ENCODE peak calls at places on chromosomes 4 and X, in six cellular contexts. One of them, this sample, is unnamed.

GRCh38 chrX:1443496-1444075 is 9.1 kb downstream of the ASMTL start:
- DNase-seq in CD4-positive, CD25-positive, alpha-beta regulatory T cell: no peak
- DNase-seq in WERI-Rb-1: peak
- DNase-seq in heart right ventricle: no peak
- DNase-seq in neuronal stem cell: no peak
- DNase-seq in CD8-positive, alpha-beta memory T cell: no peak
- DNase-seq in this sample: peak

GRCh38 chr4:147975902-147976301 is 244.0 kb downstream of the ARHGAP10 start:
- DNase-seq in CD4-positive, CD25-positive, alpha-beta regulatory T cell: no peak
- DNase-seq in WERI-Rb-1: no peak
- DNase-seq in heart right ventricle: no peak
- DNase-seq in neuronal stem cell: no peak
- DNase-seq in CD8-positive, alpha-beta memory T cell: no peak
- DNase-seq in this sample: no peak

GRCh38 chrX:149003863-149004660 is 501.0 kb downstream of the IDS start:
- DNase-seq in CD4-positive, CD25-positive, alpha-beta regulatory T cell: no peak
- DNase-seq in WERI-Rb-1: no peak
- DNase-seq in heart right ventricle: no peak
- DNase-seq in neuronal stem cell: no peak
- DNase-seq in CD8-positive, alpha-beta memory T cell: no peak
- DNase-seq in this sample: no peak

GRCh38 chr4:89119166-89119565 is 7.8 kb downstream of the TIGD2 start:
- DNase-seq in CD4-positive, CD25-positive, alpha-beta regulatory T cell: no peak
- DNase-seq in WERI-Rb-1: no peak
- DNase-seq in heart right ventricle: no peak
- DNase-seq in neuronal stem cell: no peak
- DNase-seq in CD8-positive, alpha-beta memory T cell: no peak
- DNase-seq in this sample: no peak

GRCh38 chr4:71634364-71634763 is 149.5 kb downstream of the GC start:
- DNase-seq in CD4-positive, CD25-positive, alpha-beta regulatory T cell: no peak
- DNase-seq in WERI-Rb-1: no peak
- DNase-seq in heart right ventricle: no peak
- DNase-seq in neuronal stem cell: no peak
- DNase-seq in CD8-positive, alpha-beta memory T cell: no peak
- DNase-seq in this sample: no peak

GRCh38 chr4:23485793-23486192 is 404.1 kb downstream of the PPARGC1A start:
- DNase-seq in CD4-positive, CD25-positive, alpha-beta regulatory T cell: no peak
- DNase-seq in WERI-Rb-1: no peak
- DNase-seq in heart right ventricle: no peak
- DNase-seq in neuronal stem cell: no peak
- DNase-seq in CD8-positive, alpha-beta memory T cell: no peak
- DNase-seq in this sample: no peak

GRCh38 chr4:165060938-165061337 is 7.3 kb downstream of the TRIM75 start:
- DNase-seq in CD4-positive, CD25-positive, alpha-beta regulatory T cell: no peak
- DNase-seq in WERI-Rb-1: no peak
- DNase-seq in heart right ventricle: no peak
- DNase-seq in neuronal stem cell: no peak
- DNase-seq in CD8-positive, alpha-beta memory T cell: no peak
- DNase-seq in this sample: no peak

GRCh38 chr4:39841894-39842293 is 135.8 kb downstream of the PDS5A start:
- DNase-seq in CD4-positive, CD25-positive, alpha-beta regulatory T cell: no peak
- DNase-seq in WERI-Rb-1: no peak
- DNase-seq in heart right ventricle: no peak
- DNase-seq in neuronal stem cell: no peak
- DNase-seq in CD8-positive, alpha-beta memory T cell: no peak
- DNase-seq in this sample: no peak

GRCh38 chr4:8506373-8507250 is 66.0 kb downstream of the TRMT44 start:
- DNase-seq in CD4-positive, CD25-positive, alpha-beta regulatory T cell: no peak
- DNase-seq in WERI-Rb-1: no peak
- DNase-seq in heart right ventricle: peak
- DNase-seq in neuronal stem cell: peak
- DNase-seq in CD8-positive, alpha-beta memory T cell: no peak
- DNase-seq in this sample: no peak

GRCh38 chr4:24059839-24060238 is 170.0 kb upstream of the PPARGC1A start:
- DNase-seq in CD4-positive, CD25-positive, alpha-beta regulatory T cell: no peak
- DNase-seq in WERI-Rb-1: no peak
- DNase-seq in heart right ventricle: no peak
- DNase-seq in neuronal stem cell: no peak
- DNase-seq in CD8-positive, alpha-beta memory T cell: no peak
- DNase-seq in this sample: no peak

GRCh38 chrX:42804524-42804923 is 26.6 kb upstream of the PPP1R2C start:
- DNase-seq in CD4-positive, CD25-positive, alpha-beta regulatory T cell: no peak
- DNase-seq in WERI-Rb-1: no peak
- DNase-seq in heart right ventricle: no peak
- DNase-seq in neuronal stem cell: no peak
- DNase-seq in CD8-positive, alpha-beta memory T cell: no peak
- DNase-seq in this sample: no peak
- H3K27ac ChIP-seq in CD4-positive, CD25-positive, alpha-beta regulatory T cell: no peak
- H3K27ac ChIP-seq in WERI-Rb-1: no peak
- H3K27ac ChIP-seq in heart right ventricle: no peak
- H3K27ac ChIP-seq in neuronal stem cell: no peak
- H3K27ac ChIP-seq in CD8-positive, alpha-beta memory T cell: no peak
- H3K27ac ChIP-seq in this sample: no peak

GRCh38 chr4:64305565-64306254 is 103.5 kb downstream of the TECRL start:
- DNase-seq in CD4-positive, CD25-positive, alpha-beta regulatory T cell: no peak
- DNase-seq in WERI-Rb-1: no peak
- DNase-seq in heart right ventricle: no peak
- DNase-seq in neuronal stem cell: no peak
- DNase-seq in CD8-positive, alpha-beta memory T cell: no peak
- DNase-seq in this sample: no peak

DNA sequence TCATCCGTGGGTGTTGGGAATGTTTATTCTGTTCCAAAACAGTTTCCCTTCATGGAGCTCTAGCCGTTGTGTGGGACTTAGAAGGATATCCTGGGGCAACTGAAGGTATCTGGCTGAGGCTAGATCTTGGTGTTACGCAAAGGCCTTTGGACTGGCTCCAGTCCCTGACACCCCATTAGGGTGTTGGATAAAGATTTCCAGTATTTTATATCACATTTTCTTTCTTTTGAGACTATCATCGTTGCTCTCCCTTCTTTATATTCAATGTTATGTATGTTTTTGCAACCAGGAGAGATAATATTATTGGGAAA is 103.0 kb downstream of the TECRL start:
- DNase-seq in CD4-positive, CD25-positive, alpha-beta regulatory T cell: no peak
- DNase-seq in WERI-Rb-1: no peak
- DNase-seq in heart right ventricle: no peak
- DNase-seq in neuronal stem cell: no peak
- DNase-seq in CD8-positive, alpha-beta memory T cell: no peak
- DNase-seq in this sample: no peak
- H3K4me3 ChIP-seq in CD4-positive, CD25-positive, alpha-beta regulatory T cell: no peak
- H3K4me3 ChIP-seq in WERI-Rb-1: no peak
- H3K4me3 ChIP-seq in heart right ventricle: no peak
- H3K4me3 ChIP-seq in neuronal stem cell: no peak
- H3K4me3 ChIP-seq in CD8-positive, alpha-beta memory T cell: no peak
- H3K4me3 ChIP-seq in this sample: no peak

GRCh38 chr4:173761236-173761635 is 231.2 kb upstream of the HAND2 start:
- DNase-seq in CD4-positive, CD25-positive, alpha-beta regulatory T cell: no peak
- DNase-seq in WERI-Rb-1: no peak
- DNase-seq in heart right ventricle: no peak
- DNase-seq in neuronal stem cell: no peak
- DNase-seq in CD8-positive, alpha-beta memory T cell: no peak
- DNase-seq in this sample: no peak

GRCh38 chr4:173763374-173763773 is 233.3 kb upstream of the HAND2 start:
- DNase-seq in CD4-positive, CD25-positive, alpha-beta regulatory T cell: no peak
- DNase-seq in WERI-Rb-1: no peak
- DNase-seq in heart right ventricle: no peak
- DNase-seq in neuronal stem cell: no peak
- DNase-seq in CD8-positive, alpha-beta memory T cell: no peak
- DNase-seq in this sample: no peak

GRCh38 chr4:173758132-173758531 is 228.1 kb upstream of the HAND2 start:
- DNase-seq in CD4-positive, CD25-positive, alpha-beta regulatory T cell: no peak
- DNase-seq in WERI-Rb-1: no peak
- DNase-seq in heart right ventricle: no peak
- DNase-seq in neuronal stem cell: no peak
- DNase-seq in CD8-positive, alpha-beta memory T cell: no peak
- DNase-seq in this sample: no peak

GRCh38 chr4:173765731-173766130 is 235.7 kb upstream of the HAND2 start:
- DNase-seq in CD4-positive, CD25-positive, alpha-beta regulatory T cell: no peak
- DNase-seq in WERI-Rb-1: no peak
- DNase-seq in heart right ventricle: no peak
- DNase-seq in neuronal stem cell: no peak
- DNase-seq in CD8-positive, alpha-beta memory T cell: no peak
- DNase-seq in this sample: no peak

GRCh38 chr4:173761938-173762337 is 231.9 kb upstream of the HAND2 start:
- DNase-seq in CD4-positive, CD25-positive, alpha-beta regulatory T cell: no peak
- DNase-seq in WERI-Rb-1: no peak
- DNase-seq in heart right ventricle: no peak
- DNase-seq in neuronal stem cell: no peak
- DNase-seq in CD8-positive, alpha-beta memory T cell: no peak
- DNase-seq in this sample: no peak
- H3K27ac ChIP-seq in CD4-positive, CD25-positive, alpha-beta regulatory T cell: no peak
- H3K27ac ChIP-seq in WERI-Rb-1: no peak
- H3K27ac ChIP-seq in heart right ventricle: no peak
- H3K27ac ChIP-seq in neuronal stem cell: no peak
- H3K27ac ChIP-seq in CD8-positive, alpha-beta memory T cell: no peak
- H3K27ac ChIP-seq in this sample: no peak

GRCh38 chr4:67713531-67714247 is 12.7 kb upstream of the UBA6 start:
- DNase-seq in CD4-positive, CD25-positive, alpha-beta regulatory T cell: no peak
- DNase-seq in WERI-Rb-1: no peak
- DNase-seq in heart right ventricle: no peak
- DNase-seq in neuronal stem cell: no peak
- DNase-seq in CD8-positive, alpha-beta memory T cell: no peak
- DNase-seq in this sample: no peak
- H3K4me3 ChIP-seq in CD4-positive, CD25-positive, alpha-beta regulatory T cell: no peak
- H3K4me3 ChIP-seq in WERI-Rb-1: no peak
- H3K4me3 ChIP-seq in heart right ventricle: no peak
- H3K4me3 ChIP-seq in neuronal stem cell: no peak
- H3K4me3 ChIP-seq in CD8-positive, alpha-beta memory T cell: no peak
- H3K4me3 ChIP-seq in this sample: no peak

GRCh38 chrX:7147431-7147977 is at the start of gene STS:
- DNase-seq in CD4-positive, CD25-positive, alpha-beta regulatory T cell: no peak
- DNase-seq in WERI-Rb-1: peak
- DNase-seq in heart right ventricle: peak
- DNase-seq in neuronal stem cell: peak
- DNase-seq in CD8-positive, alpha-beta memory T cell: no peak
- DNase-seq in this sample: peak

GRCh38 chrX:7145454-7145853 is 2.1 kb upstream of the STS start:
- DNase-seq in CD4-positive, CD25-positive, alpha-beta regulatory T cell: no peak
- DNase-seq in WERI-Rb-1: no peak
- DNase-seq in heart right ventricle: no peak
- DNase-seq in neuronal stem cell: no peak
- DNase-seq in CD8-positive, alpha-beta memory T cell: no peak
- DNase-seq in this sample: no peak

GRCh38 chrX:7147978-7148824 is at the start of gene PUDP:
- DNase-seq in CD4-positive, CD25-positive, alpha-beta regulatory T cell: peak
- DNase-seq in WERI-Rb-1: peak
- DNase-seq in heart right ventricle: peak
- DNase-seq in neuronal stem cell: peak
- DNase-seq in CD8-positive, alpha-beta memory T cell: peak
- DNase-seq in this sample: peak

GRCh38 chrX:7146703-7147430 is 645 bp upstream of the STS start:
- DNase-seq in CD4-positive, CD25-positive, alpha-beta regulatory T cell: peak
- DNase-seq in WERI-Rb-1: peak
- DNase-seq in heart right ventricle: no peak
- DNase-seq in neuronal stem cell: no peak
- DNase-seq in CD8-positive, alpha-beta memory T cell: no peak
- DNase-seq in this sample: peak

GRCh38 chrX:7146026-7146702 is 1.3 kb upstream of the STS start:
- DNase-seq in CD4-positive, CD25-positive, alpha-beta regulatory T cell: no peak
- DNase-seq in WERI-Rb-1: no peak
- DNase-seq in heart right ventricle: no peak
- DNase-seq in neuronal stem cell: no peak
- DNase-seq in CD8-positive, alpha-beta memory T cell: no peak
- DNase-seq in this sample: no peak
- H3K27ac ChIP-seq in CD4-positive, CD25-positive, alpha-beta regulatory T cell: no peak
- H3K27ac ChIP-seq in WERI-Rb-1: no peak
- H3K27ac ChIP-seq in heart right ventricle: no peak
- H3K27ac ChIP-seq in neuronal stem cell: no peak
- H3K27ac ChIP-seq in CD8-positive, alpha-beta memory T cell: no peak
- H3K27ac ChIP-seq in this sample: no peak

DNA sequence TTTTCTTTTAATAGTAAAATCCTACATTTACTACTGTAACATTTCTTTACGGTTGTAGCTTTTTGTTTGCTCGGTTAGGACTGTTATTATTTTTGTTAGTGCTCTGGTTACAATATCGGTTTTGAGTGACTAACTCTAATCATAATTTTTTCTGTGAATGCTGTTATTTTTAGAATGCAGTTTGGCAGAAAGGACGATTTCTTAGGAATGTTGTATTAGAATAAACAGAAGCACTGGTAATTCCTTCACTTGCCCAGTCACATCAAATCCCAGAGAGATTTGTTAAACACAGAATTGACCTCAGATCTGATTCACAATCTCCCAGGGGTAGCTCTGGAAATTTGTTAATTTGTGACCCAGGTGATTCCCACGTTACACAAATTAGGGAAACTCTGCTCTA is 21.7 kb downstream of the DDIT4L start:
- DNase-seq in CD4-positive, CD25-positive, alpha-beta regulatory T cell: no peak
- DNase-seq in WERI-Rb-1: no peak
- DNase-seq in heart right ventricle: no peak
- DNase-seq in neuronal stem cell: no peak
- DNase-seq in CD8-positive, alpha-beta memory T cell: no peak
- DNase-seq in this sample: no peak
- H3K4me3 ChIP-seq in CD4-positive, CD25-positive, alpha-beta regulatory T cell: no peak
- H3K4me3 ChIP-seq in WERI-Rb-1: no peak
- H3K4me3 ChIP-seq in heart right ventricle: no peak
- H3K4me3 ChIP-seq in neuronal stem cell: no peak
- H3K4me3 ChIP-seq in CD8-positive, alpha-beta memory T cell: no peak
- H3K4me3 ChIP-seq in this sample: no peak

GRCh38 chr4:122118243-122118642 is 33.9 kb upstream of the BLTP1 start:
- DNase-seq in CD4-positive, CD25-positive, alpha-beta regulatory T cell: no peak
- DNase-seq in WERI-Rb-1: no peak
- DNase-seq in heart right ventricle: no peak
- DNase-seq in neuronal stem cell: no peak
- DNase-seq in CD8-positive, alpha-beta memory T cell: no peak
- DNase-seq in this sample: no peak
- H3K27ac ChIP-seq in CD4-positive, CD25-positive, alpha-beta regulatory T cell: no peak
- H3K27ac ChIP-seq in WERI-Rb-1: no peak
- H3K27ac ChIP-seq in heart right ventricle: no peak
- H3K27ac ChIP-seq in neuronal stem cell: no peak
- H3K27ac ChIP-seq in CD8-positive, alpha-beta memory T cell: no peak
- H3K27ac ChIP-seq in this sample: no peak

GRCh38 chr4:98977557-98977956 is 18.0 kb upstream of the METAP1 start:
- DNase-seq in CD4-positive, CD25-positive, alpha-beta regulatory T cell: no peak
- DNase-seq in WERI-Rb-1: no peak
- DNase-seq in heart right ventricle: no peak
- DNase-seq in neuronal stem cell: no peak
- DNase-seq in CD8-positive, alpha-beta memory T cell: no peak
- DNase-seq in this sample: no peak
- H3K4me3 ChIP-seq in CD4-positive, CD25-positive, alpha-beta regulatory T cell: no peak
- H3K4me3 ChIP-seq in WERI-Rb-1: no peak
- H3K4me3 ChIP-seq in heart right ventricle: no peak
- H3K4me3 ChIP-seq in neuronal stem cell: no peak
- H3K4me3 ChIP-seq in CD8-positive, alpha-beta memory T cell: no peak
- H3K4me3 ChIP-seq in this sample: no peak

DNA sequence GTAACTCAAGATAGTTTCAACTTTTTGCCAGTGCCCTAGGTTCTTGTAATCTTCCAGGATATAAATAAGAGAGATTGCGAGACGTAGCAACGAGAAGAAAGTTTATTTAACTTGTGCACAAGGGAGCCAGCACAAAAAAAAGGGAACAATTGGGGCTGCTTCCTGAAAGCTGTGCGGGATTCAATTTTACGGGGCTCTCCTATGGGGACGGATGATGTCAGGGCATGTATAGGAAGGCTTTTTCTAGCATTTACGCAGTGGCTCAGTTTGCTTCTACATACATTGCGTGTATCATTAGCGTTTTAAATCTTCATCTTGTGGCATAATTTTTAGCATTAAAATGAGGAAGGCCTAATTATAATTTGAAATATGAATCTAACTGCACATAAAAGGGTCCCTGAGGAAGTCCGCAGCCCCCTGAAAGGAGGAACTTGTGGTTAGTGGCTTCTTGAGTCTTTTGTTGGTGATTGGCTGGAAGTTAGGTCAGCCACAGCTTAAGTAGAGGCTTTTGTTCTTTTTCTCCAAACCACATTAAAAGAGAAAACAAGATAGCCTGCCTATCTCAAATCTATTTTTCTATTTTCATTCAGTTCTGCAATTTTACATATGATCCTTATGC is 668.2 kb upstream of the NDST4 start:
- DNase-seq in CD4-positive, CD25-positive, alpha-beta regulatory T cell: no peak
- DNase-seq in WERI-Rb-1: no peak
- DNase-seq in heart right ventricle: no peak
- DNase-seq in neuronal stem cell: no peak
- DNase-seq in CD8-positive, alpha-beta memory T cell: no peak
- DNase-seq in this sample: no peak
- H3K27ac ChIP-seq in CD4-positive, CD25-positive, alpha-beta regulatory T cell: no peak
- H3K27ac ChIP-seq in WERI-Rb-1: no peak
- H3K27ac ChIP-seq in heart right ventricle: no peak
- H3K27ac ChIP-seq in neuronal stem cell: no peak
- H3K27ac ChIP-seq in CD8-positive, alpha-beta memory T cell: no peak
- H3K27ac ChIP-seq in this sample: no peak

This sample was measured in dorsolateral prefrontal cortex.